ENCODE peak calls at places on chromosomes 1 and 21, in four cellular contexts. E is left lung, A is omental fat pad, H is hippocampal formation. X is an unnamed sample.

GRCh38 chr1:6303397-6304012 is 42.6 kb upstream of the GPR153 start:
- DNase-seq in E (no peak), A (no peak), H (no peak), X (no peak)

GRCh38 chr1:164320780-164321683 is 238.0 kb upstream of the PBX1 start:
- DNase-seq in E (peak), A (no peak), H (peak), X (no peak)

GRCh38 chr1:147225193-147225730 is at the start of gene FMO5:
- DNase-seq in E (peak), A (peak), H (no peak), X (peak)

GRCh38 chr21:26834181-26834945 is 10.8 kb downstream of the ADAMTS1 start:
- DNase-seq in E (no peak), A (no peak), H (no peak), X (no peak)

GRCh38 chr1:116376734-116377096 is 3.7 kb downstream of the ATP1A1 start:
- DNase-seq in E (no peak), A (no peak), H (no peak), X (no peak)

GRCh38 chr1:63674238-63674864 is 81.1 kb downstream of the PGM1 start:
- DNase-seq in E (no peak), A (peak), H (peak), X (no peak)

GRCh38 chr1:55868026-55868425 is 652.9 kb upstream of the USP24 start:
- DNase-seq in E (no peak), A (no peak), H (no peak), X (no peak)

GRCh38 chr1:147611587-147611986 is 58.7 kb downstream of the ACP6 start:
- DNase-seq in E (no peak), A (no peak), H (no peak), X (no peak)

GRCh38 chr21:34888569-34889286 is 160.4 kb downstream of the RUNX1 start:
- DNase-seq in E (peak), A (peak), H (peak), X (peak)

X was measured in CD14-positive monocyte.